ENCODE peak calls at places on chromosomes 12 and 14, in four cellular contexts. Q is substantia nigra, X is germinal center, V is cerebellum. N is an unnamed sample.

GRCh38 chr14:56092761-56093160 is 25.4 kb upstream of the PELI2 start:
- DNase-seq in Q (no peak), X (no peak), V (no peak), N (no peak)

GRCh38 chr12:20368653-20369163 is 371 bp downstream of the PDE3A start:
- DNase-seq in Q (peak; percentile 13), V (peak; percentile 46), X (no peak), N (no peak)

GRCh38 chr12:106000376-106001104 is 138.2 kb downstream of the NUAK1 start:
- DNase-seq in X (no peak), V (no peak), Q (no peak), N (no peak)

GRCh38 chr14:74503973-74504335 is 10.4 kb downstream of the ISCA2 start:
- DNase-seq in X (no peak), Q (no peak), V (no peak), N (no peak)

GRCh38 chr14:63438065-63438757 is 105.0 kb downstream of the PPP2R5E start:
- DNase-seq in Q (no peak), V (peak; percentile 84), X (no peak), N (no peak)

GRCh38 chr12:44457465-44457864 is 418.6 kb downstream of the NELL2 start:
- DNase-seq in X (no peak), Q (no peak), V (no peak), N (no peak)

GRCh38 chr12:795305-795704 is 42.9 kb downstream of the WNK1 start:
- DNase-seq in Q (no peak), X (no peak), V (no peak), N (no peak)

GRCh38 chr12:21892341-21892740 is 48.9 kb downstream of the ABCC9 start:
- DNase-seq in V (no peak), X (no peak), Q (no peak), N (no peak)

GRCh38 chr14:104213301-104214034 is 75.1 kb downstream of the KIF26A start:
- DNase-seq in X (no peak), Q (no peak), V (no peak), N (no peak)

GRCh38 chr12:26122681-26123481 is 2.0 kb downstream of the BHLHE41 start:
- DNase-seq in Q (peak; percentile 71), V (peak; percentile 64), X (no peak), N (peak; percentile 72)

GRCh38 chr12:59980491-59980890 is 384.7 kb downstream of the SLC16A7 start:
- DNase-seq in Q (no peak), V (no peak), X (no peak), N (no peak)

GRCh38 chr12:42587564-42588307 is 1.8 kb downstream of the PRICKLE1 start:
- DNase-seq in V (peak; percentile 44), X (no peak), Q (no peak), N (no peak)

GRCh38 chr12:90515199-90516175 is 439.5 kb downstream of the CCER1 start:
- DNase-seq in X (no peak), Q (no peak), V (no peak), N (no peak)

GRCh38 chr14:104446611-104447010 is 133.0 kb upstream of the C14orf180 start:
- DNase-seq in X (no peak), V (no peak), Q (no peak), N (no peak)

GRCh38 chr12:126760109-126760508 is 1506.9 kb upstream of the TMEM132C start:
- DNase-seq in Q (no peak), X (no peak), V (no peak), N (no peak)

GRCh38 chr12:96210376-96211055 is 16.3 kb downstream of the ELK3 start:
- DNase-seq in V (no peak), Q (no peak), X (no peak), N (peak; percentile 52)

GRCh38 chr12:42490261-42490842 is 99.2 kb downstream of the PRICKLE1 start:
- DNase-seq in Q (no peak), X (no peak), V (peak; percentile 55), N (no peak)

GRCh38 chr14:95741051-95741490 is 27.1 kb upstream of the TCL1A start:
- DNase-seq in Q (no peak), X (no peak), V (no peak), N (no peak)

GRCh38 chr14:68633131-68633991 is 159.5 kb downstream of the ZFP36L1 start:
- DNase-seq in V (peak; percentile 19), X (no peak), Q (peak; percentile 74), N (no peak)

GRCh38 chr12:67111182-67111581 is 158.0 kb upstream of the CAND1 start:
- DNase-seq in V (no peak), Q (no peak), X (no peak), N (no peak)

GRCh38 chr14:99378782-99379214 is 101.9 kb downstream of the SETD3 start:
- DNase-seq in X (no peak), V (no peak), Q (no peak), N (no peak)

GRCh38 chr12:112466011-112466422 is 47.3 kb downstream of the PTPN11 start:
- DNase-seq in Q (no peak), V (no peak), X (no peak), N (no peak)

GRCh38 chr14:54105898-54106297 is 149.3 kb upstream of the BMP4 start:
- DNase-seq in X (no peak), V (no peak), Q (no peak), N (no peak)

GRCh38 chr12:2535583-2536187 is 259.1 kb upstream of the FKBP4 start:
- DNase-seq in X (no peak), Q (no peak), V (no peak), N (no peak)

GRCh38 chr14:43894534-43894933 is 612.5 kb downstream of the FSCB start:
- DNase-seq in Q (no peak), X (no peak), V (no peak), N (peak; percentile 14)

GRCh38 chr14:93965287-93965821 is 11.0 kb downstream of the ASB2 start:
- DNase-seq in V (no peak), Q (no peak), X (no peak), N (no peak)

GRCh38 chr14:106185837-106186233 is 659.5 kb downstream of the TMEM121 start:
- DNase-seq in V (no peak), X (peak; percentile 4), Q (no peak), N (peak; percentile 41)

GRCh38 chr12:3576891-3577290 is 85.9 kb downstream of the PRMT8 start:
- DNase-seq in X (no peak), Q (no peak), V (no peak), N (no peak)

GRCh38 chr12:75908961-75909699 is 122.4 kb downstream of the PHLDA1 start:
- DNase-seq in V (no peak), X (no peak), Q (no peak), N (no peak)

GRCh38 chr12:70691018-70691672 is 53.9 kb upstream of the PTPRB start:
- DNase-seq in V (no peak), X (no peak), Q (no peak), N (no peak)

GRCh38 chr12:101782544-101782855 is 43.2 kb upstream of the SYCP3 start:
- DNase-seq in X (no peak), Q (no peak), V (no peak), N (no peak)

GRCh38 chr14:65069874-65070709 is 32.2 kb downstream of the MAX start:
- DNase-seq in Q (peak; percentile 9), X (no peak), V (peak; percentile 89), N (no peak)

GRCh38 chr12:11701398-11701797 is 51.9 kb downstream of the ETV6 start:
- DNase-seq in Q (no peak), V (no peak), X (no peak), N (no peak)

GRCh38 chr14:89787525-89787924 is 167.0 kb downstream of the EFCAB11 start:
- DNase-seq in X (no peak), V (no peak), Q (no peak), N (no peak)

N was measured in B cell.